ENCODE peak calls at places on chromosome 6, in four cellular contexts. One of them, this sample, is unnamed.
A peak's percentile ranks its signal among the peaks of the same experiment; 100 is the strongest.

GRCh38 chr6:154653385-154653784 is 79.8 kb upstream of the SCAF8 start:
- DNase-seq in NCI-H2029: no peak
- DNase-seq in mucosa of gallbladder: no peak
- DNase-seq in HCEC 1CT: no peak
- DNase-seq in this sample: no peak

GRCh38 chr6:151675746-151676459 is 131.6 kb upstream of the ESR1 start:
- DNase-seq in NCI-H2029: no peak
- DNase-seq in mucosa of gallbladder: peak; percentile 38
- DNase-seq in HCEC 1CT: no peak
- DNase-seq in this sample: no peak

GRCh38 chr6:38436726-38437465 is 202.8 kb downstream of the BTBD9 start:
- DNase-seq in NCI-H2029: no peak
- DNase-seq in mucosa of gallbladder: no peak
- DNase-seq in HCEC 1CT: peak; percentile 94
- DNase-seq in this sample: no peak

GRCh38 chr6:16127471-16127870 is 1.4 kb upstream of the MYLIP start:
- DNase-seq in NCI-H2029: no peak
- DNase-seq in mucosa of gallbladder: no peak
- DNase-seq in HCEC 1CT: no peak
- DNase-seq in this sample: no peak

GRCh38 chr6:140806431-140806830 is 1326.3 kb upstream of the GJE1 start:
- DNase-seq in NCI-H2029: no peak
- DNase-seq in mucosa of gallbladder: no peak
- DNase-seq in HCEC 1CT: peak; percentile 15
- DNase-seq in this sample: no peak

GRCh38 chr6:1624071-1624847 is 14.5 kb downstream of the FOXC1 start:
- DNase-seq in NCI-H2029: no peak
- DNase-seq in mucosa of gallbladder: no peak
- DNase-seq in HCEC 1CT: no peak
- DNase-seq in this sample: no peak

GRCh38 chr6:16324622-16325225 is 86.3 kb downstream of the GMPR start:
- DNase-seq in NCI-H2029: no peak
- DNase-seq in mucosa of gallbladder: no peak
- DNase-seq in HCEC 1CT: no peak
- DNase-seq in this sample: no peak

GRCh38 chr6:136031982-136032381 is 180.5 kb downstream of the PDE7B start:
- DNase-seq in NCI-H2029: no peak
- DNase-seq in mucosa of gallbladder: no peak
- DNase-seq in HCEC 1CT: peak; percentile 61
- DNase-seq in this sample: no peak

GRCh38 chr6:159108438-159108985 is 60.7 kb upstream of the FNDC1 start:
- DNase-seq in NCI-H2029: no peak
- DNase-seq in mucosa of gallbladder: no peak
- DNase-seq in HCEC 1CT: no peak
- DNase-seq in this sample: no peak

GRCh38 chr6:84762220-84762940 is 2.0 kb downstream of the TBX18 start:
- DNase-seq in NCI-H2029: no peak
- DNase-seq in mucosa of gallbladder: no peak
- DNase-seq in HCEC 1CT: peak; percentile 25
- DNase-seq in this sample: no peak

GRCh38 chr6:16184129-16184528 is 54.3 kb upstream of the GMPR start:
- DNase-seq in NCI-H2029: no peak
- DNase-seq in mucosa of gallbladder: peak; percentile 58
- DNase-seq in HCEC 1CT: peak; percentile 10
- DNase-seq in this sample: no peak

GRCh38 chr6:17233531-17233930 is 47.6 kb upstream of the RBM24 start:
- DNase-seq in NCI-H2029: no peak
- DNase-seq in mucosa of gallbladder: no peak
- DNase-seq in HCEC 1CT: peak; percentile 21
- DNase-seq in this sample: peak; percentile 81

GRCh38 chr6:116047173-116047933 is 13.3 kb downstream of the FRK start:
- DNase-seq in NCI-H2029: no peak
- DNase-seq in mucosa of gallbladder: no peak
- DNase-seq in HCEC 1CT: peak; percentile 27
- DNase-seq in this sample: no peak

GRCh38 chr6:35642471-35643161 is 46.1 kb downstream of the FKBP5 start:
- DNase-seq in NCI-H2029: no peak
- DNase-seq in mucosa of gallbladder: no peak
- DNase-seq in HCEC 1CT: no peak
- DNase-seq in this sample: no peak

GRCh38 chr6:867378-867777 is 174.4 kb upstream of the EXOC2 start:
- DNase-seq in NCI-H2029: no peak
- DNase-seq in mucosa of gallbladder: no peak
- DNase-seq in HCEC 1CT: no peak
- DNase-seq in this sample: no peak

GRCh38 chr6:22808466-22808865 is 239.1 kb downstream of the HDGFL1 start:
- DNase-seq in NCI-H2029: no peak
- DNase-seq in mucosa of gallbladder: no peak
- DNase-seq in HCEC 1CT: no peak
- DNase-seq in this sample: no peak

GRCh38 chr6:148239777-148240462 is 102.7 kb upstream of the SASH1 start:
- DNase-seq in NCI-H2029: no peak
- DNase-seq in mucosa of gallbladder: no peak
- DNase-seq in HCEC 1CT: no peak
- DNase-seq in this sample: no peak

GRCh38 chr6:35469711-35470662 is 1.8 kb downstream of the RPL10A start:
- DNase-seq in NCI-H2029: no peak
- DNase-seq in mucosa of gallbladder: no peak
- DNase-seq in HCEC 1CT: no peak
- DNase-seq in this sample: no peak

GRCh38 chr6:126618639-126619331 is 278.9 kb downstream of the CENPW start:
- DNase-seq in NCI-H2029: no peak
- DNase-seq in mucosa of gallbladder: peak; percentile 16
- DNase-seq in HCEC 1CT: no peak
- DNase-seq in this sample: no peak

GRCh38 chr6:107124934-107125348 is 9.6 kb upstream of the BEND3 start:
- DNase-seq in NCI-H2029: no peak
- DNase-seq in mucosa of gallbladder: no peak
- DNase-seq in HCEC 1CT: no peak
- DNase-seq in this sample: no peak

GRCh38 chr6:125693480-125693879 is 56.0 kb upstream of the HEY2 start:
- DNase-seq in NCI-H2029: no peak
- DNase-seq in mucosa of gallbladder: no peak
- DNase-seq in HCEC 1CT: no peak
- DNase-seq in this sample: no peak

GRCh38 chr6:148195511-148195910 is 147.1 kb upstream of the SASH1 start:
- DNase-seq in NCI-H2029: no peak
- DNase-seq in mucosa of gallbladder: no peak
- DNase-seq in HCEC 1CT: no peak
- DNase-seq in this sample: no peak

GRCh38 chr6:13486679-13487121 is 700 bp downstream of the GFOD1 start:
- DNase-seq in NCI-H2029: peak; percentile 45
- DNase-seq in mucosa of gallbladder: peak; percentile 54
- DNase-seq in HCEC 1CT: peak; percentile 73
- DNase-seq in this sample: peak; percentile 77

GRCh38 chr6:39540454-39540853 is 184.8 kb downstream of the KIF6 start:
- DNase-seq in NCI-H2029: no peak
- DNase-seq in mucosa of gallbladder: no peak
- DNase-seq in HCEC 1CT: no peak
- DNase-seq in this sample: no peak

GRCh38 chr6:14381225-14381887 is 263.8 kb downstream of the CD83 start:
- DNase-seq in NCI-H2029: peak; percentile 95
- DNase-seq in mucosa of gallbladder: no peak
- DNase-seq in HCEC 1CT: no peak
- DNase-seq in this sample: no peak

GRCh38 chr6:88823998-88824397 is 139.4 kb downstream of the RNGTT start:
- DNase-seq in NCI-H2029: no peak
- DNase-seq in mucosa of gallbladder: no peak
- DNase-seq in HCEC 1CT: peak; percentile 67
- DNase-seq in this sample: no peak

GRCh38 chr6:1382331-1382882 is 7.0 kb upstream of the FOXF2 start:
- DNase-seq in NCI-H2029: no peak
- DNase-seq in mucosa of gallbladder: no peak
- DNase-seq in HCEC 1CT: no peak
- DNase-seq in this sample: no peak

GRCh38 chr6:85241515-85241914 is 208.4 kb upstream of the NT5E start:
- DNase-seq in NCI-H2029: no peak
- DNase-seq in mucosa of gallbladder: no peak
- DNase-seq in HCEC 1CT: no peak
- DNase-seq in this sample: no peak

GRCh38 chr6:5850848-5851255 is 155.9 kb downstream of the NRN1 start:
- DNase-seq in NCI-H2029: no peak
- DNase-seq in mucosa of gallbladder: no peak
- DNase-seq in HCEC 1CT: no peak
- DNase-seq in this sample: no peak

GRCh38 chr6:16168858-16169257 is 40.0 kb downstream of the MYLIP start:
- DNase-seq in NCI-H2029: peak; percentile 45
- DNase-seq in mucosa of gallbladder: no peak
- DNase-seq in HCEC 1CT: peak; percentile 3
- DNase-seq in this sample: no peak

GRCh38 chr6:109978174-109979032 is at the start of gene GPR6:
- DNase-seq in NCI-H2029: peak; percentile 64
- DNase-seq in mucosa of gallbladder: peak; percentile 61
- DNase-seq in HCEC 1CT: no peak
- DNase-seq in this sample: peak; percentile 51

GRCh38 chr6:134880487-134881190 is 69.3 kb downstream of the ALDH8A1 start:
- DNase-seq in NCI-H2029: no peak
- DNase-seq in mucosa of gallbladder: no peak
- DNase-seq in HCEC 1CT: peak; percentile 23
- DNase-seq in this sample: no peak

GRCh38 chr6:69138173-69138572 is 503.1 kb downstream of the ADGRB3 start:
- DNase-seq in NCI-H2029: no peak
- DNase-seq in mucosa of gallbladder: no peak
- DNase-seq in HCEC 1CT: no peak
- DNase-seq in this sample: no peak

GRCh38 chr6:157755752-157756411 is 67.2 kb upstream of the SNX9 start:
- DNase-seq in NCI-H2029: no peak
- DNase-seq in mucosa of gallbladder: no peak
- DNase-seq in HCEC 1CT: no peak
- DNase-seq in this sample: no peak

GRCh38 chr6:52388790-52389189 is 26.8 kb downstream of the PAQR8 start:
- DNase-seq in NCI-H2029: no peak
- DNase-seq in mucosa of gallbladder: no peak
- DNase-seq in HCEC 1CT: no peak
- DNase-seq in this sample: no peak

GRCh38 chr6:34742094-34742493 is 15.2 kb upstream of the SNRPC start:
- DNase-seq in NCI-H2029: no peak
- DNase-seq in mucosa of gallbladder: no peak
- DNase-seq in HCEC 1CT: no peak
- DNase-seq in this sample: no peak

This sample was measured in RWPE2.